ENCODE peak calls at places on chromosomes 7 and 10, in five cellular contexts. K is neuronal stem cell, Y is H9, W is H1, C is mesenchymal stem cell. R is an unnamed sample.

GRCh38 chr7:22359156-22359697 is 2.3 kb upstream of the RAPGEF5 start:
- DNase-seq in W (no peak), K (no peak), C (no peak), Y (no peak), R (peak)

GRCh38 chr7:7433736-7434260 is 101.9 kb downstream of the COL28A1 start:
- DNase-seq in K (no peak), C (no peak), W (no peak), Y (no peak), R (no peak)

GRCh38 chr10:118792501-118792900 is 37.7 kb upstream of the CACUL1 start:
- DNase-seq in Y (no peak), K (no peak), W (no peak), C (no peak), R (peak)

GRCh38 chr10:42802889-42803288 is 20.3 kb downstream of the BMS1 start:
- DNase-seq in C (no peak), Y (no peak), W (no peak), K (no peak), R (no peak)

GRCh38 chr7:116617878-116618277 is 54.1 kb upstream of the MET start:
- DNase-seq in K (no peak), W (no peak), Y (no peak), C (no peak), R (no peak)

GRCh38 chr10:71621783-71622526 is 97.6 kb downstream of the C10orf105 start:
- DNase-seq in K (no peak), W (no peak), Y (peak), C (peak), R (peak)

GRCh38 chr7:66167773-66168367 is 37.3 kb upstream of the TPST1 start:
- DNase-seq in Y (no peak), W (no peak), C (peak), K (no peak), R (peak)

GRCh38 chr7:22582860-22583640 is 83.1 kb upstream of the STEAP1B start:
- DNase-seq in C (peak), K (no peak), W (no peak), Y (peak), R (no peak)

GRCh38 chr7:29337628-29338116 is 143.1 kb downstream of the CHN2 start:
- DNase-seq in C (peak), Y (no peak), K (no peak), W (no peak), R (no peak)

GRCh38 chr7:149297034-149297755 is 35.2 kb downstream of the ZNF783 start:
- DNase-seq in C (no peak), W (no peak), Y (no peak), K (no peak), R (no peak)

GRCh38 chr10:72736881-72737280 is 44.9 kb downstream of the MCU start:
- DNase-seq in K (no peak), Y (no peak), W (no peak), C (no peak), R (peak)

GRCh38 chr7:139562491-139562890 is 39.0 kb downstream of the CLEC2L start:
- DNase-seq in Y (no peak), W (no peak), C (no peak), K (no peak), R (no peak)

GRCh38 chr7:19853261-19853832 is 79.9 kb upstream of the TMEM196 start:
- DNase-seq in Y (no peak), W (no peak), K (no peak), C (no peak), R (no peak)

GRCh38 chr7:78080811-78081210 is 282.2 kb downstream of the PHTF2 start:
- DNase-seq in C (no peak), W (no peak), K (no peak), Y (no peak), R (no peak)

GRCh38 chr10:28127881-28128280 is 129.0 kb upstream of the ODAD2 start:
- DNase-seq in W (no peak), Y (no peak), K (no peak), C (no peak), R (no peak)

GRCh38 chr7:111558948-111559347 is 3.3 kb downstream of the IMMP2L start:
- DNase-seq in Y (no peak), W (no peak), C (no peak), K (no peak), R (no peak)

GRCh38 chr7:5701085-5701914 is 80.2 kb downstream of the RNF216 start:
- DNase-seq in Y (no peak), W (no peak), K (no peak), C (peak), R (peak)

DNA sequence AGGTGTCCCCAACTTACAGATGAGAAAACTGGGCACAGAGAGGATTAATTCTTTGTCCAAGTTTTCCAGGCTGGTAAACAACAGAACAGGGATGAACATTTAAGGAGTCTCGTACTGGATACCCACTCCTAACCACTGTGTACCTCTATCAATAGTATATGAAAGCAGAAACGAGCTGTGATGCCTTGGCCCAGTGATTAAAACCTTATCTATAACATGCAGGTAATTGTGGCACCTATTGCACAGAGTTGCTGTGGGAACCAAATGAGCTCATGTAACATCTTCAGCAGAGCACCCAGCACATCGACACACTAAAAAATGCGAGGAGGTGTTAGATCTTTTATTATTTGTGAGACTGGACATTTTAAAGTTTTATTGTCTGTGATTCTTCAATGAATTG is 1.6 kb downstream of the TMEM273 start:
- DNase-seq in K (no peak), W (no peak), Y (no peak), C (no peak), R (no peak)
- H2AK5ac ChIP-seq in K (no peak), W (no peak), Y (no peak), C (no peak), R (no peak)

GRCh38 chr7:73986158-73986631 is 41.8 kb upstream of the ELN start:
- DNase-seq in Y (no peak), W (no peak), K (no peak), C (no peak), R (no peak)
- H2BK12ac ChIP-seq in Y (no peak), W (peak), K (no peak), C (no peak), R (no peak)

GRCh38 chr10:60497364-60497763 is 107.7 kb upstream of the ANK3 start:
- DNase-seq in Y (no peak), W (no peak), C (no peak), K (no peak), R (no peak)
- H2AK5ac ChIP-seq in Y (no peak), W (no peak), C (no peak), K (no peak), R (no peak)

DNA sequence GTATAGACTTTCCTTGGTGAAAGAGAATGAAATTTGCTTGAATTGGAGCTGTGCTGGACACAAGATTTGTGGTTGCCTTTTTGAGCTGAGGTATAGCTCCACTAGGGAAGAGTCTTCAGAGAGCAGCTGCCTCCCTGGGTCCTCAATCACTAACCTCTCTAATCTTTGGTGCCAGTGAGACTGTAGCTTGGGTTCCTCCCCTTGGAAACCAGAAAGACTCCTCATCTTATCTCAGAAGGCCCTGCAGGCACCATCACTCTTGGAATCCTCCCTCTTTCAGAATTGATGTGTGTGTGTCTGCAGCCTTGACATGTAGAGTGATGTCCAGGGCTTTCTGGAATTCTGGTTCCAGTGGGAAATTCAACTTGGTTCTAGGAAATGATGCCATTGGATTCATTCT is 426.5 kb downstream of the RPS24 start:
- DNase-seq in C (no peak), W (no peak), Y (no peak), K (no peak), R (no peak)
- H2BK12ac ChIP-seq in C (no peak), W (no peak), Y (no peak), K (no peak), R (no peak)

DNA sequence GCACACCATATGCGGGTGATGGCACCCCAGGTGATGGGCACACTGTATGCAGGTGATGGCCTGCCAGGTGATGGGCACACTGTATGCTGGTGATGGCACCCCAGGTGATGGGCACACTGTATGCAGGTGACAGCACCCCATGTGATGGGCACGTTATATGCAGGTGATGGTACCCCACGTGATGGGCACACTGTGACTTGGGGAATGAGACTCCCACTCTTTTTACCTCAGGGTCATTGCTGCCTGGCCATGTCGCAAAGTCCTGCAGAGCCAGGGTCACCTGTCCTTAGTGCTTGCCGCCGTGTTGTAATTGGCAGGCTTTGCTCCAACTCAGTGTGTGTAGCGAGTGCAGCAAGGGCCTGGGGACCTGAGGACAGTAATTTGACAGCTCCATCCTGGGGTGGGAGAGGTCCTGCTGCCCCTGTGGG is 7.6 kb upstream of the CCDC201 start:
- DNase-seq in Y (no peak), K (no peak), C (no peak), W (no peak), R (no peak)
- H2AK5ac ChIP-seq in Y (no peak), K (no peak), C (no peak), W (no peak), R (no peak)